ENCODE peak calls at places on chromosome 5, in six cellular contexts. T is fibroblast of mammary gland, V is A673, W is cardiac muscle cell, F is AG04449, U is pancreas. S is an unnamed sample.

GRCh38 chr5:89595065-89595464 is 712.1 kb upstream of the MEF2C start:
- DNase-seq in T (peak), F (no peak), V (peak), W (no peak), U (no peak), S (no peak)

GRCh38 chr5:178273665-178274541 is 41.3 kb upstream of the PHYKPL start:
- DNase-seq in U (no peak), T (no peak), F (no peak), V (no peak), W (no peak), S (no peak)

GRCh38 chr5:139638090-139638735 is 9.9 kb upstream of the CXXC5 start:
- DNase-seq in V (no peak), U (peak), F (no peak), W (no peak), T (peak), S (no peak)

GRCh38 chr5:40736103-40736875 is 19.5 kb downstream of the TTC33 start:
- DNase-seq in F (no peak), T (peak), U (no peak), V (peak), W (peak), S (no peak)

GRCh38 chr5:127026166-127026565 is 4.2 kb downstream of the MARCHF3 start:
- DNase-seq in T (no peak), F (no peak), W (no peak), U (no peak), V (no peak), S (no peak)

GRCh38 chr5:14190194-14191164 is 47.3 kb downstream of the TRIO start:
- DNase-seq in U (no peak), T (peak), V (peak), W (no peak), F (peak), S (no peak)

GRCh38 chr5:74949976-74950375 is 83.8 kb upstream of the FAM169A start:
- DNase-seq in W (no peak), V (peak), U (no peak), F (no peak), T (peak), S (no peak)

GRCh38 chr5:139138790-139139189 is 59.4 kb downstream of the SIL1 start:
- DNase-seq in T (peak), V (peak), F (no peak), W (peak), U (no peak), S (no peak)

GRCh38 chr5:10701567-10702039 is 59.4 kb downstream of the DAP start:
- DNase-seq in V (peak), W (peak), F (no peak), U (no peak), T (peak), S (no peak)

GRCh38 chr5:106521701-106522100 is 1149.0 kb downstream of the EFNA5 start:
- DNase-seq in V (peak), F (peak), T (peak), W (no peak), U (no peak), S (no peak)

GRCh38 chr5:169003721-169004481 is 297.0 kb downstream of the SLIT3 start:
- DNase-seq in U (no peak), F (no peak), W (peak), T (no peak), V (no peak), S (no peak)

GRCh38 chr5:9034671-9035070 is 511.2 kb downstream of the SEMA5A start:
- DNase-seq in U (no peak), V (no peak), F (no peak), W (no peak), T (peak), S (no peak)

GRCh38 chr5:32767948-32768427 is 56.9 kb downstream of the NPR3 start:
- DNase-seq in W (no peak), V (no peak), T (peak), U (no peak), F (peak), S (no peak)

GRCh38 chr5:25649628-25650265 is 1005.0 kb upstream of the CDH10 start:
- DNase-seq in T (no peak), U (no peak), F (no peak), V (no peak), W (no peak), S (no peak)

GRCh38 chr5:2780421-2781171 is 29.1 kb upstream of the IRX2 start:
- DNase-seq in U (no peak), V (no peak), W (no peak), F (no peak), T (no peak), S (no peak)

GRCh38 chr5:72245517-72246238 is 74.4 kb downstream of the MRPS27 start:
- DNase-seq in W (peak), F (no peak), V (no peak), T (no peak), U (no peak), S (no peak)

GRCh38 chr5:133460172-133460758 is 152.1 kb downstream of the FSTL4 start:
- DNase-seq in T (peak), V (peak), F (no peak), W (peak), U (no peak), S (no peak)

GRCh38 chr5:94863951-94864350 is 245.5 kb downstream of the SLF1 start:
- DNase-seq in U (no peak), V (no peak), T (no peak), W (no peak), F (no peak), S (no peak)

GRCh38 chr5:73126381-73126780 is 6.0 kb downstream of the TMEM171 start:
- DNase-seq in W (no peak), T (no peak), U (no peak), V (no peak), F (no peak), S (no peak)

GRCh38 chr5:172534229-172535169 is 80.2 kb upstream of the SH3PXD2B start:
- DNase-seq in U (no peak), W (no peak), F (no peak), T (peak), V (no peak), S (no peak)

GRCh38 chr5:50724-51499 is 41.1 kb upstream of the PLEKHG4B start:
- DNase-seq in T (no peak), F (no peak), W (no peak), V (no peak), U (no peak), S (no peak)

GRCh38 chr5:175382171-175382570 is 61.8 kb downstream of the DRD1 start:
- DNase-seq in U (no peak), T (no peak), W (no peak), V (no peak), F (no peak), S (no peak)

GRCh38 chr5:173484569-173484968 is 131.9 kb downstream of the BOD1 start:
- DNase-seq in F (no peak), T (no peak), V (no peak), U (no peak), W (no peak), S (no peak)

GRCh38 chr5:151740958-151741373 is 17.5 kb downstream of the ATOX1 start:
- DNase-seq in V (no peak), T (peak), F (no peak), U (no peak), W (no peak), S (no peak)

GRCh38 chr5:176714067-176714466 is 66.8 kb downstream of the TSPAN17 start:
- DNase-seq in W (no peak), V (no peak), U (no peak), F (no peak), T (peak), S (no peak)

GRCh38 chr5:137300411-137301240 is 198.5 kb downstream of the SPOCK1 start:
- DNase-seq in V (no peak), T (peak), F (no peak), U (no peak), W (no peak), S (no peak)

GRCh38 chr5:58447231-58447630 is 12.7 kb downstream of the PLK2 start:
- DNase-seq in W (no peak), U (no peak), V (no peak), T (peak), F (no peak), S (no peak)

GRCh38 chr5:7916171-7916804 is 47.3 kb downstream of the MTRR start:
- DNase-seq in F (no peak), V (no peak), T (peak), U (no peak), W (no peak), S (no peak)

GRCh38 chr5:35830587-35830986 is 26.1 kb upstream of the IL7R start:
- DNase-seq in T (no peak), V (no peak), W (no peak), F (no peak), U (no peak), S (no peak)

GRCh38 chr5:78984611-78985406 is at the start of gene ARSB:
- DNase-seq in T (peak), W (peak), V (peak), F (no peak), U (peak), S (no peak)

GRCh38 chr5:59222687-59223511 is 640.0 kb downstream of the RAB3C start:
- DNase-seq in W (no peak), V (no peak), U (no peak), F (no peak), T (peak), S (no peak)

GRCh38 chr5:136143312-136143711 is 10.7 kb downstream of the SMAD5 start:
- DNase-seq in V (no peak), F (no peak), T (no peak), U (no peak), W (no peak), S (no peak)

GRCh38 chr5:156103116-156103860 is 223.7 kb upstream of the SGCD start:
- DNase-seq in T (peak), V (no peak), F (no peak), W (no peak), U (no peak), S (no peak)

GRCh38 chr5:98927242-98927987 is 1.4 kb downstream of the CHD1 start:
- DNase-seq in F (no peak), T (peak), V (peak), U (no peak), W (peak), S (peak)

DNA sequence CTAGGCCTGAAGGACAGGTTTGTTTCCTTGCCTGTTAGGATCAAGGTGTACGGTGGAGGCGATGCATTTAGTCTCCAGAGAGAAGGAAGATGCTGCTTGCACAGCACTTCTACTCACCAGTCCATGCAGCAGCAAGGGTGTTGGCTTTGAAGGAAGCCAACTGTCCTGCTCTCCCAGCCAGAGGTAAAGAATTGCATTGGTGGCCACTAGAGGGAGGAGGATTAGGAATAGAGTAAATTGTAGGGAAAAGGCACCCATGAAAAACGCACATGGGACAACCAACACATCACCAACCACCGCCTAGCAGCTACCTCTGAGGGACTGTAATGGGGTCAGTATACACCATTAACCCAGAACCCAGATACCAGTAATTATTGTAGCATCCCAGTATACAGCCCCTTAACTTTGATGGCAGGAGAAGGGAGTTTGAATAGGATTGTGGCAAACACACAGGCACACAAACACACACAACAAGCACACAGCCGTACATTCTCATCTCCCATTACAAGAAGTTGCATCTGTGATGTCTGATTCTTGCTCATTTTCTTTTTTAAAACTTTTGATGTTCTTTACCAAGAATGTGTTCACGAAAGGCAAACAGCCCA is 267.7 kb downstream of the ADAMTS6 start:
- DNase-seq in W (peak), V (peak), T (peak), U (no peak), F (no peak), S (no peak)
- TF ChIP-seq CTCF in W (peak), V (peak), T (peak), U (peak), F (peak), S (peak)

DNA sequence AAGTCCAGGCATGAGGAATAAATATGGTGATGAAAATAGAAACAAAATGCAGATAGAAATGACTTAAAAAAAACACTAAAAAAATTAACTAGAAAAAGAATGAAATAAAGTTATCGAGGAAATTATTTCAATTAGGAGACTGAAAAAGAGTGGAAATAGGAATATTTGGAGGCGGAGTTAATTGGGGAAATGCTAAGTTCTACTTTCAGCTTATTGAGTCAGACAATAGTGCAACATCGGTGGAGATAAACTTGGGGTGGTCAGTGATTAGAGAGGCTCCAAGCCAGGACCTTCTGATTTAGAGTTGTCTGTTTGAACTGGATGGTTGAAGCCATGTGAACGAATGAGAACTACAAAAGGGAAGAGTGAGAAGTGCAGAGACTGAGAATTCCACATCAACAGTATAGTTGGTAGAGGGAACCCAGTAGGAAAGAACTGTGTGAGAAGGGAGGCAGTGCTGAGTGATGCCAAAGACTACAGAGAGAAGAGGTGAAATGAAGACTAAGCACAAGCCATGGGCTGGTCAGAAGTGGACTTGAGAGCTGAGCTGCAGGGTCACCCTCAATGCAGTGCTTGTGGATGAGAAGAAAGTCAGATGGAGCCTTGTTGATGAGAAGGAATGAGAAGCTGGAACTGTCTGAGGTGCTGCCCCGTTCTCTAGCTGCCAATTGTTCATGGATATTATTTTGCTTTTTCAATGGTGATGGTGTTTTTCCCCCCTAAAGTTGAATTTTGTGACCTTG is 160.7 kb downstream of the ICE1 start:
- DNase-seq in U (no peak), W (no peak), V (no peak), F (no peak), T (no peak), S (no peak)
- H3K4me3 ChIP-seq in U (no peak), W (no peak), V (no peak), F (no peak), T (no peak), S (no peak)

GRCh38 chr5:146006470-146006869 is 70.1 kb downstream of the SH3RF2 start:
- DNase-seq in W (no peak), T (no peak), U (no peak), F (no peak), V (no peak), S (no peak)

GRCh38 chr5:146005723-146006122 is 69.3 kb downstream of the SH3RF2 start:
- DNase-seq in T (no peak), F (no peak), W (no peak), V (peak), U (no peak), S (no peak)

GRCh38 chr5:146007973-146008372 is 71.6 kb downstream of the SH3RF2 start:
- DNase-seq in U (no peak), T (no peak), W (no peak), F (no peak), V (no peak), S (no peak)

GRCh38 chr5:146009020-146009419 is 72.6 kb downstream of the SH3RF2 start:
- DNase-seq in T (no peak), U (no peak), F (no peak), V (peak), W (no peak), S (no peak)

DNA sequence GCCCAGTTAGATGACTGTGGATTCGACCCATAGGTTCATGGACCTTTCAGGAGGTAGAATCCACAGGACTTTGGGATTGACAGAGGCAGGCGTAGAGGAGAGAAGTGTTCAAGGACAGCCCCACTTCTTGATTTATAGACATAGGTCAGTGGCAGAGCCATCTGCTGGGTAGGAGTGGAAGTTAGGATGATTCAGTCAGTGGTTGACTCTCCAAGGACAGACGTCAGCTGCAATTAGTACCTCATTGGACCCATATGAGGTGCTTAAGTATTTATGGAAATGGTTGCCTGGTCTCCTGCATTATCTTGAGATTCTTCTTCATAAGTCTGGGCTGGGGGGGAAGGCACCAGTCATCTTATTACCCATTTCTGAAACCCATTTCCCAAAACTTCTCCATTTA is 70.9 kb downstream of the SH3RF2 start:
- DNase-seq in T (peak), W (no peak), U (no peak), V (peak), F (no peak), S (no peak)
- TF ChIP-seq CTCF in T (no peak), W (peak), U (no peak), V (peak), F (no peak), S (peak)

GRCh38 chr5:180350296-180350695 is 2.8 kb downstream of the GFPT2 start:
- DNase-seq in V (no peak), U (no peak), T (no peak), W (no peak), F (no peak), S (no peak)

GRCh38 chr5:180352976-180353225 is 235 bp downstream of the GFPT2 start:
- DNase-seq in V (no peak), U (peak), W (no peak), T (no peak), F (no peak), S (no peak)

GRCh38 chr5:180352116-180352975 is 790 bp downstream of the GFPT2 start:
- DNase-seq in F (no peak), T (no peak), V (no peak), W (peak), U (no peak), S (no peak)

GRCh38 chr5:180349391-180349790 is 3.7 kb downstream of the GFPT2 start:
- DNase-seq in T (no peak), W (no peak), U (no peak), V (no peak), F (no peak), S (no peak)

DNA sequence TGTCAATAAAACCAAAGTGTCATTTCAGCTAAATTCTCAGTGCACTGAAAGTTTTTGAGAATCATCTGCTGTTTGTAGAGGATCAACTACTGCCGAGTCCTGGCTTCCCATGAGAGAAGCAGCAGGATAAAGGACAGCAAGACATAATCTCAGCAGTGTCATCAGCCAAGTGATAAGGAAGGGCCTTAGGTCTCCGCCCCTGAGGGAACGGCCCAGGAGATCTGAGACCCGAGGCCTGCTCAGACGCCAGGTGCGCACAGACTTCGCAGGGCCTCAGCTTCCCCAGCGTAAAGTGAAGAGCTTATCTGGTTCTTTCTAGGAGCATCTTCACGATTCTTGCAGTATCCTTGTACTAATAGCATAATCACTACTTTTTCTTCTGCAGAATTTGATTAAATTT is 2.4 kb downstream of the GFPT2 start:
- DNase-seq in U (no peak), W (no peak), T (no peak), V (no peak), F (no peak), S (no peak)
- H3K4me3 ChIP-seq in U (no peak), W (no peak), T (peak), V (no peak), F (no peak), S (no peak)

GRCh38 chr5:165187815-165188214 is 1682.4 kb downstream of the MAT2B start:
- DNase-seq in V (no peak), T (no peak), U (no peak), F (no peak), W (no peak), S (no peak)
- TF ChIP-seq CTCF in V (no peak), T (no peak), U (no peak), F (no peak), W (no peak), S (no peak)

DNA sequence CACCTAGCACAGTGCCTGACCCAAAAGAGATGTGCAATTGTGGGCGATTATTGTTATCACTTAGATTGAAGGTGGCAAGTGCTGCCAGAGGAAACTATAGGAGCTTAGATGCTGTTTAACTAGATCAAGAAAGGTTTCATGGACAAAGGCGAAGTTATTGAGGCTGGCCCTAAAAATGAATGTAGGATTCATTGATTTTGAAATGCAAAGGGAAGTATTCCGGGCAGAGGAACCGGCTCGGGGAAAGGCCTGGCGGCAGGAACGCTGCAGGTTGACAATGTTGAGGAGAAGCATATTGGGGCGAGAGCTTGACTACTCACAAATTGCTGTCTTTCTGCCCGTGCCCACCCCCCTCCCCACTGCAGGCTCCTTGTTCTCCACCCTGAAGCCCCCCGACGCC is 37.4 kb upstream of the TTC1 start:
- DNase-seq in V (no peak), W (no peak), F (no peak), U (no peak), T (no peak), S (no peak)
- H3K4me3 ChIP-seq in V (no peak), W (peak), F (no peak), U (no peak), T (no peak), S (no peak)

S was measured in GM12864.